ENCODE peak calls at places on chromosomes 3 and 15, in four cellular contexts. K is AG08395; H is activated CD4-positive, alpha-beta T cell treated with anti-CD3 and anti-CD28 coated beads, Interleukin-2, amount 50 U/mL, for 48 hours; O is fibroblast of the aortic adventitia. R is an unnamed sample.

GRCh38 chr3:141575879-141576743 is 89.3 kb downstream of the RASA2 start:
- DNase-seq in K (peak; percentile 36), H (no peak), O (peak; percentile 56), R (peak; percentile 13)

GRCh38 chr15:69454953-69455352 is 2.3 kb downstream of the RPLP1 start:
- DNase-seq in K (no peak), H (no peak), O (no peak), R (no peak)

GRCh38 chr3:71554649-71555048 is 28.9 kb downstream of the FOXP1 start:
- DNase-seq in K (no peak), H (no peak), O (no peak), R (no peak)

GRCh38 chr3:184345678-184346144 is 8.3 kb downstream of the FAM131A start:
- DNase-seq in K (peak; percentile 92), H (no peak), O (peak; percentile 51), R (peak; percentile 75)

GRCh38 chr3:52609316-52609815 is 73.0 kb downstream of the UQCC5 start:
- DNase-seq in K (peak; percentile 21), H (no peak), O (no peak), R (no peak)

GRCh38 chr3:30355622-30356021 is 250.8 kb upstream of the TGFBR2 start:
- DNase-seq in K (peak; percentile 7), H (no peak), O (peak; percentile 52), R (no peak)

GRCh38 chr3:156677536-156677935 is 3.1 kb downstream of the TIPARP start:
- DNase-seq in K (no peak), H (no peak), O (peak; percentile 50), R (no peak)

GRCh38 chr3:133915685-133916639 is 20.3 kb upstream of the RAB6B start:
- DNase-seq in K (no peak), H (no peak), O (no peak), R (peak; percentile 49)

GRCh38 chr3:64186667-64187064 is 38.6 kb downstream of the PRICKLE2 start:
- DNase-seq in K (no peak), H (no peak), O (no peak), R (no peak)

GRCh38 chr3:147256739-147257138 is 149.6 kb downstream of the ZIC4 start:
- DNase-seq in K (no peak), H (no peak), O (no peak), R (no peak)

GRCh38 chr3:151593923-151594322 is 133.1 kb upstream of the IGSF10 start:
- DNase-seq in K (peak; percentile 36), H (no peak), O (peak; percentile 46), R (no peak)

GRCh38 chr3:22443834-22444233 is 692.8 kb upstream of the ZNF385D start:
- DNase-seq in K (no peak), H (no peak), O (no peak), R (no peak)

GRCh38 chr3:178137206-178137605 is 399.0 kb upstream of the KCNMB2 start:
- DNase-seq in K (peak; percentile 3), H (no peak), O (no peak), R (no peak)

GRCh38 chr3:58564456-58565160 is 12.6 kb downstream of the FAM107A start:
- DNase-seq in K (peak; percentile 86), H (no peak), O (peak; percentile 79), R (peak; percentile 30)

R was measured in RWPE1.